ENCODE peak calls at places on chromosome 18, in six cellular contexts. G is substantia nigra; P is mammary epithelial cell; C is upper lobe of right lung; V is effector memory CD4-positive, alpha-beta T cell; L is stomach. E is an unnamed sample.

GRCh38 chr18:77086656-77087390 is 45.8 kb downstream of the MBP start:
- DNase-seq in G (no peak), P (no peak), C (no peak), V (no peak), L (no peak), E (no peak)

GRCh38 chr18:40109251-40110049 is 1845.6 kb upstream of the PIK3C3 start:
- DNase-seq in G (no peak), P (no peak), C (no peak), V (no peak), L (no peak), E (no peak)

GRCh38 chr18:75111673-75112485 is 97.1 kb downstream of the PTGR3 start:
- DNase-seq in G (no peak), P (peak), C (no peak), V (no peak), L (no peak), E (no peak)

GRCh38 chr18:62209046-62209445 is 22.0 kb downstream of the RELCH start:
- DNase-seq in G (no peak), P (no peak), C (no peak), V (no peak), L (no peak), E (no peak)

GRCh38 chr18:22594155-22594690 is 176.5 kb upstream of the CTAGE1 start:
- DNase-seq in G (no peak), P (no peak), C (no peak), V (no peak), L (no peak), E (no peak)

GRCh38 chr18:12254137-12254819 is at the start of gene CIDEA:
- DNase-seq in G (no peak), P (no peak), C (no peak), V (no peak), L (no peak), E (no peak)

GRCh38 chr18:11368020-11368419 is 218.7 kb upstream of the PIEZO2 start:
- DNase-seq in G (no peak), P (no peak), C (no peak), V (no peak), L (no peak), E (no peak)

GRCh38 chr18:70233974-70234373 is 28.5 kb upstream of the RTTN start:
- DNase-seq in G (no peak), P (no peak), C (no peak), V (no peak), L (no peak), E (no peak)

GRCh38 chr18:9647496-9648323 is 33.4 kb upstream of the PPP4R1 start:
- DNase-seq in G (no peak), P (peak), C (no peak), V (no peak), L (no peak), E (no peak)

GRCh38 chr18:10114727-10115463 is 201.1 kb downstream of the VAPA start:
- DNase-seq in G (no peak), P (no peak), C (no peak), V (no peak), L (no peak), E (no peak)

GRCh38 chr18:37659906-37660305 is 94.3 kb upstream of the CELF4 start:
- DNase-seq in G (no peak), P (no peak), C (no peak), V (no peak), L (no peak), E (no peak)

GRCh38 chr18:49899647-49900330 is 86.5 kb upstream of the ACAA2 start:
- DNase-seq in G (no peak), P (no peak), C (no peak), V (no peak), L (no peak), E (no peak)

GRCh38 chr18:58247363-58247834 is 203.4 kb downstream of the NEDD4L start:
- DNase-seq in G (no peak), P (no peak), C (peak), V (no peak), L (no peak), E (no peak)
- H3K27ac ChIP-seq in G (peak), P (no peak), C (peak), V (no peak), L (peak), E (no peak)

DNA sequence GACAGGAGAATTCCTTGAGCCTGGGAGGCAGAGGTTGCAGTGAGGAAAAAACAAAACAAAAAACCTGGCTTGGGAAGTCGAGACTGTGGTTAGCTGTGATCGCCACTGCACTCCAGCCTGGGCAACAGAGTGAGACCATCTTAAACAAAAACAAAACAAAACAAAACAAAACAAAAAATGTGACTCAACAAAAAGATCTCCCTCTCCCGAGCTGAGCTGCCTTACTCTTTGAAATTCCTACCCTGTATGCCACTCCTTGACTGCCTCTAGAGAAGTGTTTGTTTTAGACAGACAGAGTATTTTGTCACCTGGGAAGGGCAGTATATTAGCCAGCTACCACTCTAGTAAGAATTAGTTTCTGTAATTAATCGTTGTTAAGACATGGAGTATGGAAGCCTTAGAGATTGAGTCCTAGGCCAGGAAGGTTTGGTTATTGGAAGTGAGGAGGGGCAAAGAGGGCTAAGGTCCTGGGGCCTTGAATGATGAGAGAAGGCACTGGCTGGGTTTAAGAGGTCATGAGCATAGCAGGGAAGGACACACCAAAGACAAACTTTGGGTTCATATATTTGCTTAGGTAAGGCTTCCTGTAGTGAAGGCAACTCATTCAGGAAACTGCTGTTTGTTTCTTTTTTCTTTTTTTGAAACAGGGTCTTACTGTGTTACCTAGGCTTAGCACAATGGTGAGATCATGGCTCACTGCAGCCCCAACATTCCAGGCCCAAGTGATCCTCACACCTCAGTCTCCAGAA is 56.0 kb downstream of the HAUS1 start:
- DNase-seq in G (no peak), P (no peak), C (no peak), V (no peak), L (no peak), E (no peak)
- H3K27ac ChIP-seq in G (no peak), P (no peak), C (peak), V (no peak), L (no peak), E (peak)

DNA sequence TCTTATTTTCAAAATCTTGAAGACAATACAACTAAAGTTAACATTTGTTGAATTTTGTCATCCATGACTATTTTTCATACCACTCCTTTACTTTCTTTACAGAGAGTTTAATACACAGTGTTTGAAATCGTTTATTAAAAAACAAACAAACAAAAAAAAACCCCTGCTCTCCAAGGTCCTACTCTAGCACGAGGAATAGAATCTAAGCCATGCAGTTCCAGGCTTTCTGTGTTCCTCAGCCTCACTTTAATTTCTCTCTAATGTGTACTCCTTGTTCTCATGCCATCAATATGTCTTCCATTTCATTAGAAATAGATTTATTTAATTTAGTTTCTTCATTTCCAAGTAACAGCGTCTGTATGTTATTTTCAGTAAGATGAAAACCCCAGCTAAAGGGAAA is 381.2 kb upstream of the MC4R start:
- DNase-seq in G (no peak), P (no peak), C (no peak), V (no peak), L (no peak), E (no peak)
- H3K27ac ChIP-seq in G (no peak), P (no peak), C (no peak), V (no peak), L (no peak), E (no peak)

GRCh38 chr18:48699761-48700160 is 160.9 kb downstream of the CTIF start:
- DNase-seq in G (no peak), P (no peak), C (no peak), V (no peak), L (no peak), E (no peak)

GRCh38 chr18:48697441-48697840 is 158.6 kb downstream of the CTIF start:
- DNase-seq in G (no peak), P (no peak), C (no peak), V (no peak), L (no peak), E (no peak)

GRCh38 chr18:48696218-48696617 is 157.4 kb downstream of the CTIF start:
- DNase-seq in G (no peak), P (no peak), C (no peak), V (no peak), L (no peak), E (no peak)

GRCh38 chr18:48700222-48700845 is 161.5 kb downstream of the CTIF start:
- DNase-seq in G (no peak), P (no peak), C (no peak), V (no peak), L (no peak), E (no peak)

GRCh38 chr18:48698707-48699106 is 159.9 kb downstream of the CTIF start:
- DNase-seq in G (no peak), P (no peak), C (no peak), V (no peak), L (no peak), E (no peak)
- H3K27ac ChIP-seq in G (no peak), P (no peak), C (no peak), V (no peak), L (no peak), E (no peak)

GRCh38 chr18:57856707-57857280 is 53.7 kb upstream of the ATP8B1 start:
- DNase-seq in G (no peak), P (no peak), C (no peak), V (no peak), L (no peak), E (no peak)
- H3K27ac ChIP-seq in G (no peak), P (no peak), C (no peak), V (no peak), L (no peak), E (no peak)

DNA sequence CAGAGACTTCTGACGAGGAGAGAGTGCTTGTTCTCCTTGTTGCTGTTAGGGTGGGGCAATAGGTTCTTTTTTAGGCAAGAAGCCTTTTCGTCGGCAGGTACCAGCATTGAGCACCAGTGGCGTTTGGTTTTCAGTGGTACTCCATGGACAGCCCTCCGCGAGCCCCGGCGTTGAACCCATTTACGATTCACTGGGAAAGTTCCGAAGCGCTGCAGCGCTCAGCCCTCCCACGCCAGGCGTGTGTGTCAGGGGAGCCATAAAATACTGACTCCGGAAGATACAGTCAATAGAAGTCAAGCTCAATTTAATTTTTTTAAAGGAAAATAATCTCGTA is 494 bp upstream of the ROCK1 start:
- DNase-seq in G (no peak), P (no peak), C (no peak), V (no peak), L (no peak), E (no peak)
- H3K27ac ChIP-seq in G (peak), P (peak), C (peak), V (peak), L (peak), E (peak)

GRCh38 chr18:2998644-2999043 is 14.3 kb downstream of the LPIN2 start:
- DNase-seq in G (no peak), P (no peak), C (no peak), V (no peak), L (no peak), E (no peak)
- H3K27ac ChIP-seq in G (peak), P (peak), C (peak), V (peak), L (no peak), E (peak)

DNA sequence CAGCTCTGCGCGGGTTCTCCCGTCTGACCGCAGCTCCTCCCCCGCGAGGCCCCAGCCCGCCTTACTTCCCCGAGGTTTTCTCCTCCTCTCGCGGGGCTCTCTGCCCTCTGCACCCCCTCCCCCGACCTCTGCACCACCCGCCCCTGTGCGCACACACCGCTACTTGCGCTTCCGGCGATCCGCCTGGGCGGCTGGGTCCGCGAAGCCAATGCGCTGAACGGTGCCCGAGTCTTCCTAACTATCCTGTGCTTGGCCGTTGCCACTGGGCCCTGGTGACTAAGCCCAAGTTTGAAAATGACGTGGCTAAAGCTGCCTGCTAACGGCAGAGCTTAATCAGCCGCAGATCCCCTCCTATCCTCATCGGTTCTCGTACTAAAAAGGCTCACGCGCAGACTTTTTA is 6.2 kb downstream of the ONECUT2 start:
- DNase-seq in G (no peak), P (peak), C (no peak), V (no peak), L (no peak), E (no peak)
- H3K27ac ChIP-seq in G (no peak), P (no peak), C (no peak), V (no peak), L (no peak), E (no peak)

GRCh38 chr18:7846315-7846714 is 279.2 kb downstream of the PTPRM start:
- DNase-seq in G (no peak), P (no peak), C (no peak), V (no peak), L (no peak), E (no peak)

GRCh38 chr18:7844017-7844416 is 276.9 kb downstream of the PTPRM start:
- DNase-seq in G (no peak), P (no peak), C (no peak), V (no peak), L (no peak), E (peak)

GRCh38 chr18:7844418-7844817 is 277.3 kb downstream of the PTPRM start:
- DNase-seq in G (no peak), P (peak), C (no peak), V (no peak), L (no peak), E (peak)

GRCh38 chr18:7839548-7839947 is 272.4 kb downstream of the PTPRM start:
- DNase-seq in G (no peak), P (no peak), C (no peak), V (no peak), L (no peak), E (no peak)

GRCh38 chr18:7840445-7840844 is 273.3 kb downstream of the PTPRM start:
- DNase-seq in G (no peak), P (no peak), C (no peak), V (no peak), L (no peak), E (no peak)
- H3K27ac ChIP-seq in G (no peak), P (no peak), C (no peak), V (no peak), L (no peak), E (no peak)

GRCh38 chr18:58609536-58609993 is 19.3 kb downstream of the ALPK2 start:
- DNase-seq in G (no peak), P (no peak), C (no peak), V (no peak), L (no peak), E (no peak)
- H3K27ac ChIP-seq in G (no peak), P (no peak), C (no peak), V (no peak), L (no peak), E (no peak)